ENCODE peak calls at places on chromosomes 2 and 18, in six cellular contexts. L is NCI-H510A; G is GM12865; E is T-cell; A is AG09309; Q is activated naive CD4-positive, alpha-beta T cell. M is an unnamed sample.

GRCh38 chr18:8389391-8390340 is 219.6 kb upstream of the RAB12 start:
- DNase-seq in A (peak), E (peak), L (peak), G (peak), Q (no peak), M (peak)

GRCh38 chr2:112679484-112679883 is 33.7 kb downstream of the SLC20A1 start:
- DNase-seq in L (no peak), A (no peak), G (no peak), Q (no peak), E (no peak), M (no peak)

GRCh38 chr2:68806511-68807109 is 64.6 kb downstream of the BMP10 start:
- DNase-seq in Q (no peak), E (no peak), G (no peak), A (peak), L (no peak), M (no peak)

GRCh38 chr2:98297817-98298684 is 48.2 kb upstream of the CNGA3 start:
- DNase-seq in Q (no peak), E (no peak), G (no peak), A (no peak), L (no peak), M (no peak)

GRCh38 chr2:219643788-219644398 is 16.5 kb downstream of the SLC4A3 start:
- DNase-seq in A (no peak), E (no peak), L (no peak), Q (no peak), G (peak), M (no peak)

GRCh38 chr2:238287702-238288649 is at the start of gene PER2:
- DNase-seq in E (peak), A (peak), L (peak), Q (peak), G (peak), M (peak)

GRCh38 chr2:118177932-118178331 is 89.7 kb downstream of the INSIG2 start:
- DNase-seq in A (no peak), L (no peak), E (no peak), Q (no peak), G (no peak), M (no peak)

GRCh38 chr18:44725300-44726096 is 44.8 kb downstream of the SETBP1 start:
- DNase-seq in A (no peak), Q (peak), G (peak), E (peak), L (no peak), M (no peak)

GRCh38 chr2:226411727-226412360 is 387.8 kb downstream of the IRS1 start:
- DNase-seq in L (no peak), Q (no peak), G (no peak), E (no peak), A (no peak), M (no peak)

GRCh38 chr2:239424337-239425045 is 23.7 kb upstream of the HDAC4 start:
- DNase-seq in G (no peak), L (no peak), E (no peak), A (no peak), Q (no peak), M (no peak)

GRCh38 chr2:174575124-174575776 is 22.4 kb downstream of the WIPF1 start:
- DNase-seq in Q (no peak), A (no peak), E (no peak), G (no peak), L (no peak), M (no peak)

GRCh38 chr18:68574311-68574710 is 140.6 kb downstream of the TMX3 start:
- DNase-seq in A (no peak), E (no peak), L (no peak), G (no peak), Q (no peak), M (no peak)

GRCh38 chr2:241821460-241822263 is 12.7 kb downstream of the NEU4 start:
- DNase-seq in G (no peak), A (no peak), L (no peak), Q (no peak), E (no peak), M (no peak)

GRCh38 chr2:33411765-33412164 is 64.7 kb upstream of the RASGRP3 start:
- DNase-seq in E (no peak), Q (no peak), A (no peak), G (no peak), L (no peak), M (no peak)

GRCh38 chr2:47344890-47345583 is 57.9 kb upstream of the MSH2 start:
- DNase-seq in L (peak), A (no peak), G (no peak), E (no peak), Q (no peak), M (peak)

GRCh38 chr2:188042412-188042811 is 249.3 kb upstream of the GULP1 start:
- DNase-seq in L (no peak), Q (no peak), E (no peak), A (no peak), G (no peak), M (no peak)

GRCh38 chr2:1818811-1819210 is 74.5 kb upstream of the PXDN start:
- DNase-seq in Q (no peak), A (no peak), G (no peak), L (no peak), E (no peak), M (no peak)

GRCh38 chr2:160175169-160176130 is 24.6 kb downstream of the ITGB6 start:
- DNase-seq in A (no peak), L (no peak), G (no peak), E (no peak), Q (no peak), M (no peak)

GRCh38 chr2:128563348-128563687 is 244.7 kb upstream of the HS6ST1 start:
- DNase-seq in A (peak), G (no peak), Q (no peak), L (no peak), E (no peak), M (peak)

GRCh38 chr18:49619792-49620191 is 57.9 kb downstream of the LIPG start:
- DNase-seq in E (no peak), G (no peak), L (no peak), A (no peak), Q (no peak), M (no peak)

GRCh38 chr2:25822190-25823117 is 55.8 kb downstream of the ASXL2 start:
- DNase-seq in L (peak), E (peak), Q (peak), A (no peak), G (peak), M (no peak)

GRCh38 chr2:184875911-184876310 is 277.6 kb downstream of the ZNF804A start:
- DNase-seq in A (no peak), E (no peak), Q (no peak), G (no peak), L (no peak), M (no peak)

GRCh38 chr2:144354953-144355352 is 165.0 kb downstream of the ZEB2 start:
- DNase-seq in L (no peak), E (no peak), A (no peak), Q (no peak), G (no peak), M (no peak)

GRCh38 chr2:156237558-156237957 is 95.0 kb downstream of the NR4A2 start:
- DNase-seq in A (no peak), Q (no peak), L (no peak), E (no peak), G (no peak), M (no peak)

GRCh38 chr2:230941202-230942180 is 16.4 kb upstream of the GPR55 start:
- DNase-seq in E (no peak), A (no peak), Q (no peak), G (no peak), L (no peak), M (no peak)

GRCh38 chr2:114063346-114063745 is 173.5 kb downstream of the ACTR3 start:
- DNase-seq in L (no peak), Q (no peak), E (no peak), G (no peak), A (no peak), M (no peak)

GRCh38 chr2:24969784-24970183 is 2.0 kb downstream of the DNAJC27 start:
- DNase-seq in A (no peak), Q (no peak), E (no peak), G (no peak), L (no peak), M (no peak)

GRCh38 chr2:74703373-74703772 is 49.3 kb downstream of the SEMA4F start:
- DNase-seq in L (no peak), G (no peak), Q (no peak), A (no peak), E (no peak), M (no peak)

GRCh38 chr2:62231541-62231940 is 35.6 kb downstream of the B3GNT2 start:
- DNase-seq in L (no peak), G (no peak), A (no peak), E (no peak), Q (no peak), M (no peak)

GRCh38 chr2:225994748-225995405 is 595.4 kb downstream of the NYAP2 start:
- DNase-seq in A (no peak), G (no peak), Q (no peak), E (no peak), L (no peak), M (no peak)

GRCh38 chr2:85255813-85256581 is 71.8 kb downstream of the TGOLN2 start:
- DNase-seq in L (no peak), E (no peak), A (no peak), G (no peak), Q (no peak), M (no peak)

GRCh38 chr2:233419626-233420431 is 65.5 kb downstream of the DGKD start:
- DNase-seq in E (peak), A (no peak), L (no peak), G (peak), Q (peak), M (no peak)

M was measured in BJ.